ENCODE peak calls at places on chromosomes 5 and 9, in ten cellular contexts. B, W, L, G, D, C, V, O, I and R are unnamed samples.

GRCh38 chr5:181281077-181281983 is 20.4 kb upstream of the TRIM52 start:
- DNase-seq in G (no peak), L (no peak), V (no peak), C (no peak), I (no peak), W (no peak), B (no peak), D (no peak), O (peak; percentile 85), R (no peak)

GRCh38 chr5:107668933-107669542 is 1.7 kb downstream of the EFNA5 start:
- DNase-seq in B (peak; percentile 6), O (no peak), C (peak; percentile 14), I (no peak), L (peak; percentile 26), D (no peak), W (peak; percentile 31), V (no peak), G (no peak), R (no peak)

GRCh38 chr5:173281910-173282309 is 46.3 kb downstream of the STC2 start:
- DNase-seq in V (no peak), B (no peak), D (no peak), W (no peak), C (peak; percentile 35), L (no peak), I (peak; percentile 21), G (no peak), O (no peak), R (no peak)

GRCh38 chr5:34648522-34649158 is 7.5 kb upstream of the RAI14 start:
- DNase-seq in I (no peak), V (no peak), O (no peak), D (no peak), W (no peak), L (no peak), B (no peak), G (no peak), C (no peak), R (no peak)

GRCh38 chr5:92409131-92409530 is 1026.0 kb upstream of the ARRDC3 start:
- DNase-seq in V (no peak), I (no peak), D (no peak), C (no peak), B (no peak), O (no peak), G (no peak), W (no peak), L (no peak), R (no peak)

GRCh38 chr9:115998661-115999060 is 154.9 kb upstream of the PAPPA start:
- DNase-seq in W (no peak), G (no peak), O (no peak), C (no peak), I (peak; percentile 37), L (no peak), D (no peak), V (no peak), B (no peak), R (no peak)

GRCh38 chr9:128152133-128152780 is 3.0 kb downstream of the LCN2 start:
- DNase-seq in B (no peak), V (no peak), D (no peak), I (no peak), G (no peak), L (no peak), O (no peak), W (no peak), C (no peak), R (peak; percentile 42)

GRCh38 chr9:33620738-33621439 is 96.8 kb downstream of the ANKRD18B start:
- DNase-seq in O (no peak), I (peak; percentile 84), W (no peak), D (no peak), C (no peak), L (no peak), G (no peak), V (no peak), B (peak; percentile 89), R (no peak)

GRCh38 chr5:98333921-98334320 is 439.5 kb upstream of the RGMB start:
- DNase-seq in D (no peak), G (no peak), L (no peak), O (no peak), I (no peak), B (no peak), W (no peak), V (no peak), C (no peak), R (no peak)

GRCh38 chr5:93532370-93532769 is 48.6 kb downstream of the NR2F1-AS1 start:
- DNase-seq in W (peak; percentile 50), V (peak; percentile 93), G (peak; percentile 19), O (no peak), B (peak; percentile 26), I (peak; percentile 94), L (peak; percentile 59), C (no peak), D (no peak), R (peak; percentile 41)

GRCh38 chr9:26078706-26079105 is 400.5 kb upstream of the TUSC1 start:
- DNase-seq in L (no peak), D (no peak), G (no peak), W (no peak), C (no peak), O (no peak), B (no peak), V (no peak), I (no peak), R (no peak)

GRCh38 chr5:64666058-64666457 is 24.2 kb upstream of the SHISAL2B start:
- DNase-seq in O (no peak), W (no peak), V (no peak), G (no peak), B (no peak), L (no peak), I (peak; percentile 93), D (no peak), C (no peak), R (no peak)

GRCh38 chr5:58054018-58054417 is 405.9 kb downstream of the PLK2 start:
- DNase-seq in W (no peak), V (no peak), D (no peak), G (no peak), C (no peak), O (no peak), I (no peak), L (no peak), B (no peak), R (no peak)

GRCh38 chr9:36154213-36154952 is 14.8 kb upstream of the CCIN start:
- DNase-seq in L (peak; percentile 51), V (peak; percentile 81), W (no peak), D (no peak), G (no peak), C (no peak), I (peak; percentile 71), O (no peak), B (no peak), R (no peak)

GRCh38 chr5:14322437-14323187 is 179.5 kb downstream of the TRIO start:
- DNase-seq in G (no peak), D (no peak), I (no peak), C (no peak), L (no peak), V (no peak), B (no peak), O (no peak), W (no peak), R (no peak)

GRCh38 chr5:36666986-36667385 is 60.6 kb downstream of the SLC1A3 start:
- DNase-seq in B (no peak), C (no peak), O (no peak), D (no peak), L (no peak), I (no peak), W (no peak), G (no peak), V (no peak), R (no peak)
- H3K27ac ChIP-seq in B (no peak overlapping the region), C (no peak overlapping the region), O (no peak overlapping the region), D (no peak overlapping the region), L (no peak overlapping the region), I (no peak overlapping the region), W (no peak overlapping the region), G (no peak overlapping the region), V (no peak overlapping the region), R (no peak overlapping the region)

GRCh38 chr9:136569526-136570148 is 23.8 kb upstream of the NOTCH1 start:
- DNase-seq in B (no peak), L (no peak), O (no peak), V (no peak), D (no peak), W (no peak), G (no peak), I (no peak), C (no peak), R (no peak)
- TF ChIP-seq POLR2A in B (no peak), L (no peak), O (no peak), V (no peak), D (no peak), W (no peak), G (no peak), I (no peak), C (no peak), R (no peak)

DNA sequence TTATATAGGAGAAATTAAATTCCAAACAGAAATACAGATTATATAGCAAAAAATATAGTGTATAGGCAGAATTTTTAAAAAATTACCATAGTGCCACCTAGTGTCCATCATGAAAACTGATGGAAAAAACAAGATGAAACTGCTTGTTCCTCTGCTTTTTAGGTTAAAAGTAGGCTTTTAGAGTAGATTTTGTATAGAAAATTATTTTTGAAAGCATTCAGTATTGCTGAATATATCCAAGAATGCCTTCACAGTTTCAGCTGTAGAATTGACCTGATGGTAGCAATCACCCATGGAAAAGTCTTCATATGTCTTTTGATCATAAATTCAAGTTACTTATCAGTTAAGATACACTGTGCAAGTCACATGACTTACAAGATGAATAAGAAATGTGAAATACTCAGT is 19.7 kb downstream of the RIOK2 start:
- DNase-seq in C (no peak), G (no peak), O (no peak), W (no peak), B (no peak), V (no peak), D (no peak), L (no peak), I (peak; percentile 30), R (no peak)
- H3K27ac ChIP-seq in C (no peak overlapping the region), G (no peak overlapping the region), O (no peak overlapping the region), W (no peak overlapping the region), B (no peak overlapping the region), V (no peak overlapping the region), D (no peak overlapping the region), L (no peak overlapping the region), I (no peak overlapping the region), R (no peak overlapping the region)

DNA sequence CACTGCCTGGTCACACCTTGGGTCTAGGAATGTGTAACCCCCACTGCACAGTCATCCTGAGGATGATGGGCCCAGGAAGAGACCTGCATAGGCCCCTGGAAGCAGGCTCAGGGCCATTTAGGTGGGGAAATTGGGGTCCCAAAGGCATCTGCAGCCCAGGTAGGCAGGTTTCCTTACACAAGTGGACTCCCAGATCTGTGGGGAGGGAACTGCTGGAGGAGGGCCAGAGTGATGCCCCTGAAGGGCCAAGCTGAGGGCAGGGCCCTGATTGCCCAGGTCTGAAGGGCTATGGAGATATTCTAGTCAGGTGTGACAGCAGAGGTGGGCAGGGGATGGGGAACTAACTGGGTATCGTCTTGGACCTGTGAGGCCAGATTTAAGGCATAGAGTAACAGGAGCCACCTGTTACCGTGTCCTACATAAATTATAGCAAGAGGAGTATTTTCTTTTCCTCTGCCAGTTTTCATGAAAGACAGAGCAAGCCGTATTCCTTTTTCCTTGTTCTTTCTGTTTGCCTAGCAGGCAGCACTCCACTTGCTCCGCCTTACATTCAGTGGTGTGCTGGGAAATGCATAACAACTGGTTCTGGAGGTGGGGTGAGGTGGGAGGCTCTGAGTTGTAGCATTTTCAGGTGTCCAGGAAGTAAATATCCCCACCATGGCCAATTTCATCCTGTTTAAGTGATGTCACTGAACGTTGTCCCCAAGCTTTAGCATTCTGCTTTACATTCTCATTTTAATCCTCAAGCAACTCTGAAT is 41.3 kb downstream of the PPARGC1B start:
- DNase-seq in O (no peak), V (no peak), C (no peak), I (no peak), W (no peak), L (no peak), B (no peak), D (no peak), G (no peak), R (no peak)
- TF ChIP-seq POLR2A in O (no peak), V (no peak), C (no peak), I (no peak), W (no peak), L (no peak), B (no peak), D (no peak), G (no peak), R (no peak)